ENCODE peak calls at places on chromosomes 11 and 22, in ten cellular contexts. I is BE2C, G is MCF 10A, E is kidney epithelial cell, P is dorsolateral prefrontal cortex, U is heart left ventricle, L is Peyer's patch, Y is SK-N-SH, V is psoas muscle, A is neural crest cell. D is an unnamed sample.

GRCh38 chr11:117816846-117817212 is 7.7 kb downstream of the FXYD2 start:
- DNase-seq in Y (no peak), V (peak), P (no peak), U (no peak), G (no peak), I (peak), L (peak), A (no peak), E (no peak), D (no peak)

GRCh38 chr11:76690736-76691135 is 20.2 kb upstream of the LRRC32 start:
- DNase-seq in V (no peak), E (no peak), I (no peak), G (peak), Y (no peak), L (no peak), P (no peak), U (no peak), A (no peak), D (no peak)

GRCh38 chr11:65589444-65590239 is 6.0 kb downstream of the KCNK7 start:
- DNase-seq in G (no peak), I (no peak), Y (no peak), P (no peak), E (no peak), L (no peak), A (no peak), U (no peak), V (no peak), D (no peak)

GRCh38 chr22:44942056-44942455 is 67.7 kb downstream of the PHF21B start:
- DNase-seq in E (no peak), A (no peak), V (peak), P (no peak), U (no peak), G (no peak), Y (peak), I (no peak), L (no peak), D (no peak)

GRCh38 chr11:65208785-65209710 is 27.3 kb downstream of the CAPN1 start:
- DNase-seq in P (no peak), L (no peak), U (no peak), G (no peak), Y (no peak), I (no peak), E (no peak), A (no peak), V (no peak), D (no peak)

GRCh38 chr11:70364745-70365535 is 33.4 kb upstream of the CTTN start:
- DNase-seq in A (no peak), P (no peak), E (no peak), L (no peak), Y (no peak), I (no peak), U (no peak), V (no peak), G (no peak), D (no peak)

GRCh38 chr11:64245797-64246623 is 733 bp downstream of the PPP1R14B start:
- DNase-seq in L (peak), A (no peak), U (peak), V (peak), E (peak), Y (peak), I (peak), P (no peak), G (peak), D (no peak)

GRCh38 chr22:46763051-46763705 is 728 bp downstream of the TBC1D22A start:
- DNase-seq in I (no peak), G (no peak), A (no peak), L (peak), U (peak), E (no peak), P (peak), V (peak), Y (peak), D (no peak)

GRCh38 chr11:71210861-71211260 is 41.5 kb downstream of the SHANK2 start:
- DNase-seq in E (no peak), U (no peak), A (no peak), P (no peak), Y (no peak), G (no peak), V (peak), L (no peak), I (no peak), D (no peak)

GRCh38 chr22:40637181-40638150 is 947 bp upstream of the MRTFA start:
- DNase-seq in Y (no peak), V (peak), L (peak), I (no peak), E (no peak), G (no peak), P (no peak), A (no peak), U (peak), D (no peak)

GRCh38 chr22:48783821-48784266 is 1043.8 kb downstream of the BRD1 start:
- DNase-seq in Y (no peak), L (peak), I (no peak), P (no peak), U (no peak), E (no peak), A (no peak), V (no peak), G (no peak), D (no peak)

GRCh38 chr11:128772814-128773213 is 78.9 kb downstream of the FLI1 start:
- DNase-seq in A (no peak), L (peak), G (no peak), Y (no peak), V (peak), P (no peak), I (peak), E (no peak), U (peak), D (no peak)

GRCh38 chr11:33682446-33682845 is 18.2 kb downstream of the C11orf91 start:
- DNase-seq in A (no peak), I (no peak), E (no peak), Y (no peak), G (peak), L (no peak), P (no peak), V (no peak), U (no peak), D (no peak)

DNA sequence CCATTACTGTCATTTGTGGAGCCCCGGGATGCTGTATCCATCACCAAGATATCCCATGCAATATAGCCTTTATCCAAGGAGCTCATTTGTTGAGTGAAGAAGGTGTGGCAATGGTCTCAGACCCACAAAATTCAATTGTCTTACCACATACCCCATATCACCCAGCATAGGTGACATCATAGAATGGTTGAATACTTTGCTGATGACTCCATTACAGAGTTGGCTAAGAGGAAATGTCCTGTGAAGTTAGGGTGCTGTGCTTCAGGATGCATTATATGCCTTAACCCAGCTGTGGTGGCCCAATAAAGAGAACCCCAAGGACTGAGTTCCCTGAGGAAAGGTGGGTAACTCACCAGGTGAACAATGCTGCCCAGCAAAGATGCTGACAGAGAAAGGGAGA is 113.7 kb downstream of the EFCAB6 start:
- DNase-seq in A (no peak), U (no peak), E (no peak), G (no peak), L (no peak), P (no peak), V (no peak), Y (no peak), I (no peak), D (no peak)
- TF ChIP-seq CTCF in A (no peak), U (no peak), E (no peak), G (no peak), L (no peak), P (no peak), V (no peak), Y (no peak), I (no peak), D (no peak)

DNA sequence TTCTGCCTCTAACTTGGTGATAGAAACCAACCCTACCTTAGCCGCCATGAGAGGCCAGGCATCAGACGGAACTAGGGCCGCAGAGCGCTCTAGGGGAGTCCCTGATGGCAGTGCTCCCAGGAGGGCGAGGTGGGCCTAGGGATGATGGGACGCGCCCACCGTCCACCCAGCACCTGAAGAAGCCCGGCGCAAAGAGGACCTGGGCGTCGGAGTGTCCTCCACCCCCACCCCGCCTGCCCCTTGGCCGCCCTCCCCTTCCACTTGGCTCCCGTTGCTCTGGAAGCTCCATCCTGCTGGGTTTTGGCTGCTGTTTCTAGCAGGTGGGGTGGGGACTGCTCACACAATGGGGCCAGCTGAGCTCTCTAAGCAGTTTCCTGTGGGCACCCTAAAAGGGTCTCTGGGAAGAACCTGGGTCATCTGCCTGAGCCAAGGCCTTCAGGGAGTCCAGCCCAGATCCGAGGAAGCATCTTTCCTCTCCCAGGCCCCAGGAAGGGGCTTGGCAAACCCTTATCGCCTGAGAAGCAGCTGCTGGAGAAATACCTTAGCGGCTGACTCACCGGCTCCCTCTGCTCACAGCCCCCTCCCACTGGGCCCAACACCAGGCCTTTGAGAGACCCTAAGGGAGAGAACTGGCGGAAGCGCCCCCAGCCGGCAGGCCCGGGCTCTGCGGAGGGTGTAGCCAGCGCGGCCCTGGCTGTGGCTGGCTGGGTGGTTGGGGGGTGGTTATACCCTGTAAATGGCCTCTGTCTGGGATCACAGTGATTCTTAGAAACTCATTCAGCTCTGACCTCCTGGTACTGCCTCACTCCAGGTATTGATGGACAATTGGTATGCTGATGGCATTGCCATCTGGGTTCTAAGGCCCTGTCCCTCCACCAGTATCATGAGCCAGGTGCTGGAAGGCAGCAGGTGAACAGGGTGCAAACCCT is 19.3 kb downstream of the CREB3L1 start:
- DNase-seq in U (peak), Y (peak), I (peak), P (no peak), E (no peak), L (no peak), V (peak), A (peak), G (no peak), D (peak)
- TF ChIP-seq CTCF in U (peak), Y (peak), I (no peak), P (no peak), E (peak), L (no peak), V (peak), A (peak), G (no peak), D (peak)

GRCh38 chr11:47186937-47187681 is 875 bp upstream of the PACSIN3 start:
- DNase-seq in G (no peak), L (peak), I (peak), Y (peak), U (peak), E (no peak), P (no peak), V (peak), A (peak), D (peak)
- TF ChIP-seq CTCF in G (no peak), L (no peak), I (no peak), Y (no peak), U (no peak), E (no peak), P (no peak), V (no peak), A (peak), D (peak)

DNA sequence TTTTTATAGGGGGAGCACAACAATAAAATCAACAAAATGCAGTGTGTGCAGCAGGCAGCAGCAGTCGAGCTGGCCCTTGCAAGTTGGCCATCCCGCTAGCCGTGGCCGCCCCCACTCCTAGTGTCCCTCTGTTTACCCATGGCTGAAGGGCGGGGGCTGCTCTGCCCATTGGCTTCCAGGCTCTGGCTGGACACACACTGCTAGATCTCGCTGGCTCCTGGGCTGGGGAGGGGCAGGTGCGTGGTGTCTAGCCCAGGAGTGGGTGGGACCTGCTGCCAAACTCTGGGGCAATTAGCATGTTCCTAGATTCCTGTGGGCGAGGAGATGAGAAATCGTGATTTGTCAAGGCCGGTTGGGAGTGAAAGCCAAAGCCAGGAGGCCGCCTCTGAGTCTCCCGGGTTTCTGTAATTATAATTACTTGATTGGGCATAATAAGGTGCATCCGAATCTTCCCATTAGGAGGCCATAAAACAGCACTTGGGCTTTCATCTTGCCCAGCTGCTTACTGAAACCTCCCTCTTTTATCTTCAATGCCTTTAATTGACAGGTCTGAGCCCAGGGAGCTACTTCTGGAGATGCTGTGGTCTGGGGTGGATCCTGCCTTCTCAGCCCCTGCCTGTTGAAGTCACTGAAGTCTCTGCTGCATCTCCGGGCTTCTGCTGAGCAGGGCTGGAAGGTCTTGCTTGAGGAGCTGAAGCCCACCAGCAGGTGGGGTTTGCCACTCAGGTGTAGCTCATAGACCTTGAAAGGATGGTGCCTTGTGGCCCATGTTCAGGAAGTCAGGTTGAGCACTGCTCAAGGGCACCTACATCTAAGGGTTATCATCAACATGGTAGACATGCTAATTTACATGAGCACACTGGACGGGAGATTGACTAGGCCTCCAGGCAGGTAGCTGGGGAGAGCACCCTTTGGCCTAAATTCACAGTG is 44.5 kb upstream of the DKK3 start:
- DNase-seq in I (no peak), G (peak), A (no peak), E (no peak), V (no peak), Y (no peak), P (peak), L (no peak), U (no peak), D (no peak)
- TF ChIP-seq CTCF in I (no peak), G (no peak), A (no peak), E (peak), V (no peak), Y (no peak), P (no peak), L (peak), U (no peak), D (peak)

GRCh38 chr11:58957922-58958321 is 18.6 kb downstream of the GLYATL1 start:
- DNase-seq in G (no peak), U (no peak), L (no peak), A (no peak), E (no peak), V (no peak), Y (no peak), P (no peak), I (no peak), D (no peak)

GRCh38 chr11:58963551-58964075 is 24.3 kb downstream of the GLYATL1 start:
- DNase-seq in L (no peak), I (no peak), A (no peak), Y (peak), E (peak), U (no peak), P (no peak), G (no peak), V (no peak), D (peak)

DNA sequence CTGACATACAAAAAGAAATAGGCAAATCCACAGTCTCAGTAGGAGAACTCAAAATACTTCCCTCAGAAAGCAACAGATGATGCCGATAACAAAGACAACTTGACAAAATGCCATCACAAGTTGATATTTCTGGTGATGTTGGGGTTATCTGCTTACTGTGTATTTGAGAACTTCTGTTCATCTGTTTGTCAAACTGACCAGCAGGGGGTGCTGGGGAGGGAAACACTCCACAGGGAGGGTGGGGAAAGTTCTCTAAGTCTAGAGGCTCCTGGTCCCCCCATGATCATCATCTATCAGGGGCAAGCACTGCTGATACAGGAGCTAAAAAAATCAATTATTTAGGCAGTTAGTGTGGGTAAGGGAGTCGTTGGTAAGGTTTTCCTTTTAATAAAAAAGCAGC is 19.2 kb downstream of the GLYATL1 start:
- DNase-seq in I (peak), P (no peak), A (no peak), Y (peak), E (no peak), V (no peak), G (peak), L (peak), U (peak), D (no peak)
- TF ChIP-seq CTCF in I (peak), P (no peak), A (peak), Y (peak), E (peak), V (peak), G (peak), L (peak), U (peak), D (peak)

GRCh38 chr11:1303196-1303821 is 6.1 kb downstream of the TOLLIP start:
- DNase-seq in P (no peak), V (no peak), I (no peak), G (peak), E (no peak), A (peak), Y (peak), L (peak), U (no peak), D (no peak)
- TF ChIP-seq CTCF in P (peak), V (no peak), I (peak), G (peak), E (peak), A (peak), Y (peak), L (peak), U (no peak), D (peak)

D was measured in progenitor cell of endocrine pancreas.